ENCODE peak calls at places on chromosome 3, in six cellular contexts. One of them, this sample, is unnamed.

GRCh38 chr3:43686333-43686699 is 4.4 kb upstream of the ABHD5 start:
- DNase-seq in DND-41: no peak
- DNase-seq in pancreas: no peak
- DNase-seq in cardiac muscle cell: no peak
- DNase-seq in ovary: no peak
- DNase-seq in PC-3: no peak
- DNase-seq in this sample: no peak

GRCh38 chr3:123657111-123657510 is 72.3 kb upstream of the HACD2 start:
- DNase-seq in DND-41: no peak
- DNase-seq in pancreas: no peak
- DNase-seq in cardiac muscle cell: no peak
- DNase-seq in ovary: no peak
- DNase-seq in PC-3: no peak
- DNase-seq in this sample: no peak

GRCh38 chr3:182861345-182861744 is 68.0 kb downstream of the ATP11B start:
- DNase-seq in DND-41: no peak
- DNase-seq in pancreas: no peak
- DNase-seq in cardiac muscle cell: no peak
- DNase-seq in ovary: no peak
- DNase-seq in PC-3: no peak
- DNase-seq in this sample: no peak

GRCh38 chr3:2495746-2496145 is 397.1 kb downstream of the CNTN4 start:
- DNase-seq in DND-41: no peak
- DNase-seq in pancreas: no peak
- DNase-seq in cardiac muscle cell: no peak
- DNase-seq in ovary: no peak
- DNase-seq in PC-3: no peak
- DNase-seq in this sample: no peak

GRCh38 chr3:178618197-178618596 is 82.0 kb downstream of the KCNMB2 start:
- DNase-seq in DND-41: no peak
- DNase-seq in pancreas: no peak
- DNase-seq in cardiac muscle cell: no peak
- DNase-seq in ovary: no peak
- DNase-seq in PC-3: no peak
- DNase-seq in this sample: no peak

GRCh38 chr3:146382386-146382785 is 87.0 kb downstream of the PLSCR2 start:
- DNase-seq in DND-41: no peak
- DNase-seq in pancreas: no peak
- DNase-seq in cardiac muscle cell: peak; percentile 8
- DNase-seq in ovary: no peak
- DNase-seq in PC-3: peak; percentile 61
- DNase-seq in this sample: no peak

GRCh38 chr3:181888234-181888633 is 176.5 kb downstream of the SOX2 start:
- DNase-seq in DND-41: no peak
- DNase-seq in pancreas: no peak
- DNase-seq in cardiac muscle cell: no peak
- DNase-seq in ovary: no peak
- DNase-seq in PC-3: no peak
- DNase-seq in this sample: no peak

GRCh38 chr3:24002129-24002528 is 57.0 kb downstream of the NR1D2 start:
- DNase-seq in DND-41: no peak
- DNase-seq in pancreas: no peak
- DNase-seq in cardiac muscle cell: no peak
- DNase-seq in ovary: no peak
- DNase-seq in PC-3: no peak
- DNase-seq in this sample: no peak

GRCh38 chr3:43531835-43532234 is 90.0 kb downstream of the ANO10 start:
- DNase-seq in DND-41: no peak
- DNase-seq in pancreas: no peak
- DNase-seq in cardiac muscle cell: no peak
- DNase-seq in ovary: no peak
- DNase-seq in PC-3: peak; percentile 83
- DNase-seq in this sample: no peak

GRCh38 chr3:8769088-8769822 is at the start of gene OXTR:
- DNase-seq in DND-41: no peak
- DNase-seq in pancreas: peak; percentile 88
- DNase-seq in cardiac muscle cell: peak; percentile 87
- DNase-seq in ovary: peak; percentile 78
- DNase-seq in PC-3: peak; percentile 90
- DNase-seq in this sample: peak; percentile 50

GRCh38 chr3:47512416-47513124 is 942 bp downstream of the ELP6 start:
- DNase-seq in DND-41: peak; percentile 55
- DNase-seq in pancreas: peak; percentile 60
- DNase-seq in cardiac muscle cell: peak; percentile 45
- DNase-seq in ovary: peak; percentile 57
- DNase-seq in PC-3: peak; percentile 17
- DNase-seq in this sample: peak; percentile 19

DNA sequence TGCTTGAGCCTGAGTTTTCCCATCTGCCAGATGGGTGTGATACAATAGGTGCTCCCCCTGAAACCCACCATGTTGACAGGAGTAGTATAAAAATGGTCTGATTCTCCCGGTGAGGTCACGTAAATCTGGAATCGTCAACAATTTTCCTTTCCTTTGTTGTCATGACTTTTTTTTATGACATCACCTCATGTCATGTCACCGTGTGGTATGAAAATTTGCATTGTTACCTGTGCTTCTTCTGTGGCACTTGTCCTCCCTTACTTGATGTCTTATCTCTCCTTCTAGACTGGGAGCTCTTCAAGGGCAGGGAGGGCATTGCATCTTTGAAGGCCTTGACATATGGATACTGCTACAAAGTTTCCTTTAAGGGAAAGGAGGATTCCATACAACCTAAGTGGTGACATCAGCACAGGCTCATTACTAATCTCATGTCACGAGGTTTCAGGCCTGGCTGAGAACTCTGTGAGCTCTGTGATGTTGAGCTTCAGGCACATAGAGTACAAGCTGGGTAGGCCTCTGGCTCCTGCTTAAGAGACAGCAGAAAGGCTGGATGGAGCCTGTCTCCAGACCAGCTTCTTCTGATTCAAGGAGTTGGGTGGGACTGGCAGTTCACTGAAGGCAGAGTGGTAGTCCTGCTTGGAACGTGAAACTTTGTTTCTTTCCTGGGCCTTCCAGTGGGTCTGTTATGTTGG is 66.3 kb downstream of the LPP start:
- DNase-seq in DND-41: no peak
- DNase-seq in pancreas: no peak
- DNase-seq in cardiac muscle cell: no peak
- DNase-seq in ovary: no peak
- DNase-seq in PC-3: no peak
- DNase-seq in this sample: no peak
- H3K4me1 ChIP-seq in DND-41: peaks cover 12% of the 10 kb centered on the region
- H3K4me1 ChIP-seq in pancreas: peaks cover 31% of the 10 kb centered on the region
- H3K4me1 ChIP-seq in cardiac muscle cell: peaks cover 10% of the 10 kb centered on the region
- H3K4me1 ChIP-seq in ovary: peaks cover 18% of the 10 kb centered on the region
- H3K4me1 ChIP-seq in PC-3: no peaks in the 10 kb centered on the region
- H3K4me1 ChIP-seq in this sample: peaks cover 86% of the 10 kb centered on the region

GRCh38 chr3:166688665-166689064 is 691.4 kb downstream of the ZBBX start:
- DNase-seq in DND-41: no peak
- DNase-seq in pancreas: no peak
- DNase-seq in cardiac muscle cell: no peak
- DNase-seq in ovary: no peak
- DNase-seq in PC-3: peak; percentile 61
- DNase-seq in this sample: no peak
- H3K27ac ChIP-seq in DND-41: no peak overlapping the region
- H3K27ac ChIP-seq in pancreas: no peak overlapping the region
- H3K27ac ChIP-seq in cardiac muscle cell: no peak overlapping the region
- H3K27ac ChIP-seq in ovary: no peak overlapping the region
- H3K27ac ChIP-seq in PC-3: no peak overlapping the region
- H3K27ac ChIP-seq in this sample: no peak overlapping the region

GRCh38 chr3:115418583-115418982 is 204.7 kb upstream of the GAP43 start:
- DNase-seq in DND-41: no peak
- DNase-seq in pancreas: no peak
- DNase-seq in cardiac muscle cell: no peak
- DNase-seq in ovary: no peak
- DNase-seq in PC-3: no peak
- DNase-seq in this sample: no peak
- TF ChIP-seq CTCF in DND-41: no peak
- TF ChIP-seq CTCF in pancreas: no peak
- TF ChIP-seq CTCF in cardiac muscle cell: no peak
- TF ChIP-seq CTCF in ovary: no peak
- TF ChIP-seq CTCF in PC-3: no peak
- TF ChIP-seq CTCF in this sample: no peak

DNA sequence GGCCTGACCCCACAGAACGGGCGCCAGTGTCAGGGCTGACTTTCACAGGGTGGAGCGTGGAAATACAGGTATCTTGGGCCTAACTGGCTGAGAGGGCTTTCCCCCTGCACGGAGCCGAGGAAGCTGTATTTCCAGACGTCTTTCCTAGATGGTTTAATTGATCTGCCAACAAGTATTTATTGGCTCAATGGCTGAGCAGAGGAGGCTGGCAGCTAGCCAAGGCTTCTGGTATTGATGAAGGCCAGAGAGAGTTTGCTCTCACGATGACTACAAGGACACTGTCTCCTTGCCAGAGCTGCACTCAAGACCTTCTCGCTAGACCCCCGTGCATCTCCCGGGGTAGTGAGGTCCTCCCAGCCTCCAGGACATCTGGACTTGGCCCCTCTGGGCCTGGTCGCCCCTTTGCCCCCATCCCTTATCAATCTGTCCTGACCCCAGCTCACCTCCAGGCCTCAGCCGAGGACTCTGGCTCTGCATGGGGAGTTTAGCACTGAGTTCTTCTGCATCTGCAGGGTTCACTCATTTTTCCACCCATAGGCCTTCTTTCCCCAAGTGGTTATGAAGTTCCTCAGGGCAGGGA is 20.6 kb downstream of the SPSB4 start:
- DNase-seq in DND-41: no peak
- DNase-seq in pancreas: peak; percentile 82
- DNase-seq in cardiac muscle cell: peak; percentile 84
- DNase-seq in ovary: no peak
- DNase-seq in PC-3: no peak
- DNase-seq in this sample: no peak
- H3K4me1 ChIP-seq in DND-41: no peaks in the 10 kb centered on the region
- H3K4me1 ChIP-seq in pancreas: peaks cover 41% of the 10 kb centered on the region
- H3K4me1 ChIP-seq in cardiac muscle cell: peaks cover 65% of the 10 kb centered on the region
- H3K4me1 ChIP-seq in ovary: peaks cover 3% of the 10 kb centered on the region
- H3K4me1 ChIP-seq in PC-3: no peaks in the 10 kb centered on the region
- H3K4me1 ChIP-seq in this sample: peaks cover 22% of the 10 kb centered on the region

This sample was measured in heart right ventricle.